ENCODE peak calls at places on chromosomes 13 and 19, in six cellular contexts. H, C, Z, N, F and W are unnamed samples.

GRCh38 chr13:79245937-79246574 is 160.0 kb downstream of the RBM26 start:
- DNase-seq in H (no peak), C (no peak), Z (no peak), N (no peak), F (no peak), W (no peak)

GRCh38 chr19:289651-290538 is 1.3 kb downstream of the PLPP2 start:
- DNase-seq in H (no peak), C (no peak), Z (peak), N (no peak), F (peak), W (peak)

GRCh38 chr19:42206871-42207755 is 10.4 kb downstream of the DEDD2 start:
- DNase-seq in H (no peak), C (no peak), Z (no peak), N (no peak), F (no peak), W (no peak)

GRCh38 chr19:55341191-55342043 is 1.7 kb downstream of the KMT5C start:
- DNase-seq in H (no peak), C (peak), Z (no peak), N (peak), F (peak), W (peak)

GRCh38 chr13:114244637-114245036 is 9.9 kb downstream of the CDC16 start:
- DNase-seq in H (no peak), C (no peak), Z (no peak), N (no peak), F (no peak), W (no peak)

GRCh38 chr19:2602391-2603181 is 99.9 kb downstream of the GNG7 start:
- DNase-seq in H (peak), C (no peak), Z (peak), N (no peak), F (peak), W (peak)

GRCh38 chr13:97253581-97254293 is 31.6 kb downstream of the MBNL2 start:
- DNase-seq in H (no peak), C (no peak), Z (no peak), N (no peak), F (no peak), W (no peak)

GRCh38 chr13:76889254-76889653 is 3.0 kb upstream of the KCTD12 start:
- DNase-seq in H (no peak), C (no peak), Z (no peak), N (no peak), F (no peak), W (no peak)

GRCh38 chr13:39779337-39780270 is 124.1 kb downstream of the COG6 start:
- DNase-seq in H (no peak), C (no peak), Z (no peak), N (no peak), F (peak), W (no peak)

GRCh38 chr19:46088101-46088500 is 36.4 kb downstream of the IGFL3 start:
- DNase-seq in H (no peak), C (no peak), Z (no peak), N (no peak), F (no peak), W (no peak)

GRCh38 chr19:45848922-45849321 is 14.0 kb downstream of the SYMPK start:
- DNase-seq in H (no peak), C (no peak), Z (no peak), N (no peak), F (peak), W (peak)

GRCh38 chr19:51788936-51789795 is 5.8 kb upstream of the FPR3 start:
- DNase-seq in H (no peak), C (no peak), Z (no peak), N (no peak), F (no peak), W (no peak)

GRCh38 chr19:35673121-35673804 is 6.9 kb downstream of the UPK1A start:
- DNase-seq in H (no peak), C (peak), Z (no peak), N (no peak), F (peak), W (peak)

GRCh38 chr19:18317998-18318800 is 4.7 kb downstream of the LSM4 start:
- DNase-seq in H (no peak), C (peak), Z (no peak), N (no peak), F (no peak), W (no peak)

GRCh38 chr19:48561412-48561811 is 9.4 kb downstream of the SULT2B1 start:
- DNase-seq in H (no peak), C (no peak), Z (no peak), N (no peak), F (no peak), W (no peak)

GRCh38 chr19:4042731-4043082 is 24.0 kb downstream of the ZBTB7A start:
- DNase-seq in H (no peak), C (no peak), Z (no peak), N (no peak), F (no peak), W (no peak)

GRCh38 chr13:35889560-35889959 is 241.6 kb downstream of the DCLK1 start:
- DNase-seq in H (no peak), C (no peak), Z (no peak), N (no peak), F (no peak), W (no peak)